ENCODE peak calls at places on chromosome 3, in four cellular contexts. K is Panc1, J is K562, C is HepG2. B is an unnamed sample.

GRCh38 chr3:192566706-192567290 is 160.5 kb downstream of the FGF12 start:
- DNase-seq in K (peak), J (peak), C (peak), B (peak)

GRCh38 chr3:42632146-42632545 is 21.4 kb upstream of the ZBTB47 start:
- DNase-seq in C (no peak), J (no peak), K (no peak), B (no peak)

GRCh38 chr3:197590313-197590962 is 34.7 kb upstream of the BDH1 start:
- DNase-seq in K (no peak), J (no peak), C (peak), B (no peak)

GRCh38 chr3:117192888-117193287 is 483.3 kb downstream of the TUSC7 start:
- DNase-seq in C (no peak), K (no peak), J (no peak), B (no peak)

GRCh38 chr3:71709908-71710511 is 15.2 kb downstream of the EIF4E3 start:
- DNase-seq in K (no peak), J (no peak), C (no peak), B (no peak)

GRCh38 chr3:170780955-170781354 is 89.0 kb downstream of the RPL22L1 start:
- DNase-seq in J (no peak), K (no peak), C (no peak), B (no peak)

GRCh38 chr3:131458653-131459052 is 44.1 kb downstream of the MRPL3 start:
- DNase-seq in J (no peak), K (no peak), C (no peak), B (no peak)

GRCh38 chr3:61632568-61633175 is 71.3 kb downstream of the PTPRG start:
- DNase-seq in J (no peak), C (no peak), K (no peak), B (no peak)

GRCh38 chr3:13394363-13394762 is 25.8 kb downstream of the NUP210 start:
- DNase-seq in C (no peak), K (no peak), J (no peak), B (no peak)

GRCh38 chr3:149955449-149955848 is 15.2 kb downstream of the PFN2 start:
- DNase-seq in C (no peak), K (no peak), J (no peak), B (no peak)

GRCh38 chr3:94101860-94102259 is 39.0 kb downstream of the NSUN3 start:
- DNase-seq in C (no peak), J (no peak), K (peak), B (peak)

GRCh38 chr3:58355174-58355573 is 22.5 kb downstream of the PXK start:
- DNase-seq in C (no peak), K (no peak), J (no peak), B (no peak)

GRCh38 chr3:68009865-68010264 is 355.5 kb upstream of the SUCLG2 start:
- DNase-seq in K (no peak), J (no peak), C (no peak), B (no peak)

GRCh38 chr3:98786364-98786930 is 23.3 kb downstream of the ST3GAL6 start:
- DNase-seq in K (no peak), C (peak), J (no peak), B (no peak)

GRCh38 chr3:72432271-72432670 is 416.0 kb downstream of the SHQ1 start:
- DNase-seq in K (no peak), J (no peak), C (no peak), B (no peak)

GRCh38 chr3:98482717-98483482 is 14.6 kb upstream of the OR5K2 start:
- DNase-seq in C (no peak), J (no peak), K (no peak), B (peak)

GRCh38 chr3:168249539-168250414 is 154.1 kb upstream of the GOLIM4 start:
- DNase-seq in C (peak), K (no peak), J (peak), B (peak)

GRCh38 chr3:65284971-65285370 is 597.2 kb upstream of the ADAMTS9 start:
- DNase-seq in C (no peak), J (no peak), K (no peak), B (no peak)

GRCh38 chr3:42500091-42500490 is 2.4 kb upstream of the VIPR1 start:
- DNase-seq in J (no peak), C (no peak), K (no peak), B (no peak)

GRCh38 chr3:63931290-63931689 is 19.1 kb upstream of the SCAANT1 start:
- DNase-seq in K (no peak), C (no peak), J (no peak), B (no peak)

GRCh38 chr3:146166450-146167222 is 5.7 kb upstream of the PLOD2 start:
- DNase-seq in K (no peak), C (peak), J (no peak), B (no peak)

GRCh38 chr3:156174229-156174847 is 54.0 kb downstream of the KCNAB1 start:
- DNase-seq in J (no peak), K (no peak), C (peak), B (peak)

GRCh38 chr3:136818191-136818850 is 605 bp upstream of the SLC35G2 start:
- DNase-seq in J (peak), K (peak), C (peak), B (peak)

GRCh38 chr3:193815246-193816027 is 222.4 kb downstream of the OPA1 start:
- DNase-seq in J (no peak), K (no peak), C (no peak), B (no peak)

GRCh38 chr3:193812078-193812725 is 219.2 kb downstream of the OPA1 start:
- DNase-seq in C (no peak), J (no peak), K (no peak), B (no peak)

GRCh38 chr3:193813506-193813850 is 220.5 kb downstream of the OPA1 start:
- DNase-seq in C (no peak), K (no peak), J (no peak), B (no peak)

GRCh38 chr3:193814166-193814565 is 221.2 kb downstream of the OPA1 start:
- DNase-seq in K (no peak), J (no peak), C (no peak), B (no peak)

GRCh38 chr3:193812791-193813505 is 219.9 kb downstream of the OPA1 start:
- DNase-seq in K (no peak), J (no peak), C (no peak), B (no peak)
- TF ChIP-seq TCF7L2 in K (no peak), J (no peak), C (no peak), B (no peak)

GRCh38 chr3:9729419-9729818 is 2.1 kb upstream of the BRPF1 start:
- DNase-seq in C (no peak), J (no peak), K (no peak), B (no peak)

GRCh38 chr3:9731206-9732079 is at the start of gene BRPF1:
- DNase-seq in C (peak), J (peak), K (peak), B (peak)

GRCh38 chr3:9730747-9731205 is 759 bp upstream of the BRPF1 start:
- DNase-seq in J (no peak), C (no peak), K (no peak), B (no peak)

GRCh38 chr3:9732753-9733115 is 1.2 kb downstream of the BRPF1 start:
- DNase-seq in C (no peak), J (no peak), K (no peak), B (no peak)

GRCh38 chr3:9732080-9732752 is 681 bp downstream of the BRPF1 start:
- DNase-seq in J (peak), C (no peak), K (no peak), B (no peak)
- TF ChIP-seq TCF7L2 in J (no peak), C (no peak), K (no peak), B (no peak)

GRCh38 chr3:28856796-28857195 is 424.1 kb upstream of the RBMS3 start:
- DNase-seq in C (no peak), K (no peak), J (no peak), B (no peak)

GRCh38 chr3:28859897-28860296 is 421.0 kb upstream of the RBMS3 start:
- DNase-seq in J (no peak), C (no peak), K (no peak), B (no peak)

GRCh38 chr3:28860307-28860706 is 420.6 kb upstream of the RBMS3 start:
- DNase-seq in C (no peak), K (no peak), J (no peak), B (no peak)
- TF ChIP-seq TCF7L2 in C (no peak), K (no peak), J (no peak), B (no peak)

GRCh38 chr3:39177708-39178332 is 14.6 kb downstream of the XIRP1 start:
- DNase-seq in K (no peak), C (peak), J (peak), B (peak)
- TF ChIP-seq TCF7L2 in K (no peak), C (no peak), J (no peak), B (no peak)

DNA sequence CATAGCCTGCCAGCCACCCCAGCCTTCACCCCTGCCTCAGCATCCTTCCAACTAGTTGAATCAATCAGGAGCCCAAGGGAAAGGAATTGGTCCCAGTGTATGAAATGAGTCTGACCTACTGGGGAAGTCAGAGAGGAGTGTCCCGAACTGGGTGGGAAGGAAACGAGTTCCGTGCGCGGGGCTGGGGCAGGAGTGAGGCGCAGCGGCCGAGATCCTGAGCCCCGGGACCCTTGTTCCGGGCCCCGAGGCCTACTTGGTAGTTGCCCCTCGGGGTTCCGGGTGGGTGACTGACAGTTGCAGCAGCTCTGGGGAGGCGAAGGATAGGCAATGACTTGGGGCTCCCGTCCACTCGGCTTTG is 1.1 kb upstream of the PLCL2 start:
- DNase-seq in J (no peak), C (no peak), K (no peak), B (no peak)
- TF ChIP-seq TCF7L2 in J (no peak), C (no peak), K (no peak), B (no peak)

GRCh38 chr3:183265157-183265642 is 12.1 kb downstream of the B3GNT5 start:
- DNase-seq in J (no peak), C (no peak), K (no peak), B (no peak)
- TF ChIP-seq TCF7L2 in J (no peak), C (no peak), K (no peak), B (no peak)

DNA sequence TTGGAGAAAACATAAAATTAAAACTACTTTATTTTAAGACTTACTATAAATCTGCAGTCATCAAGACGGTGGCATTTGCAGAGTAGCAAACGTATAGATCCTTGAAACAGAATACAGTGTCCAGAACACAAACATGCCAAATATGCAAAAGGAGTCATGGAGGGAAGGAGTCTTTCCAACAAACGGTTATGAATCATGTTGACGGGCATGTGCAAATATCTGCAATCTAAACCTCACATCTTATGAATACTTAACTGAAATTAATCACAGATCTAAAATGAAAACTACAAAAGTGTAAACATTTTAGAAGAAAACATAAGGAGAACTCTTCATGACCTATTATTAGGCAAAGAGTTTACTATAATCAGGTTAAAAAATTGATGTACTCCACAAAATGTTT is 69.4 kb downstream of the TFRC start:
- DNase-seq in J (no peak), K (no peak), C (no peak), B (no peak)
- TF ChIP-seq TCF7L2 in J (no peak), K (no peak), C (no peak), B (no peak)

B was measured in HCT116.